ENCODE peak calls at places on chromosomes 6 and 20, in seven cellular contexts. P, E, X, A, C, L and J are unnamed samples.

GRCh38 chr20:35839891-35840290 is 68.1 kb downstream of the PHF20 start:
- DNase-seq in P (no peak), E (no peak), X (no peak), A (no peak), C (no peak), L (no peak), J (no peak)

GRCh38 chr20:7346562-7346961 is 579.1 kb downstream of the BMP2 start:
- DNase-seq in P (no peak), E (no peak), X (no peak), A (no peak), C (no peak), L (no peak), J (no peak)

GRCh38 chr6:162898011-162898410 is 170.2 kb downstream of the PACRG start:
- DNase-seq in P (no peak), E (no peak), X (no peak), A (no peak), C (no peak), L (no peak), J (no peak)

GRCh38 chr6:25237579-25237978 is 41.6 kb upstream of the CARMIL1 start:
- DNase-seq in P (no peak), E (peak), X (no peak), A (no peak), C (no peak), L (no peak), J (no peak)

GRCh38 chr6:53604623-53605190 is 59.8 kb upstream of the GCLC start:
- DNase-seq in P (no peak), E (no peak), X (no peak), A (no peak), C (no peak), L (no peak), J (no peak)

GRCh38 chr6:35294308-35294945 is 3.2 kb upstream of the DEF6 start:
- DNase-seq in P (peak), E (peak), X (peak), A (no peak), C (no peak), L (peak), J (peak)

GRCh38 chr6:27672113-27672799 is 199.4 kb upstream of the ZNF184 start:
- DNase-seq in P (peak), E (peak), X (peak), A (peak), C (no peak), L (peak), J (peak)

GRCh38 chr6:25312703-25313102 is 33.5 kb downstream of the CARMIL1 start:
- DNase-seq in P (no peak), E (peak), X (peak), A (no peak), C (no peak), L (peak), J (no peak)

GRCh38 chr6:31901415-31901952 is 402 bp downstream of the ZBTB12 start:
- DNase-seq in P (no peak), E (peak), X (no peak), A (peak), C (no peak), L (peak), J (peak)

GRCh38 chr20:62039738-62040137 is 25.9 kb downstream of the TAF4 start:
- DNase-seq in P (no peak), E (no peak), X (no peak), A (no peak), C (no peak), L (no peak), J (no peak)

GRCh38 chr20:62048346-62048761 is 17.3 kb downstream of the TAF4 start:
- DNase-seq in P (no peak), E (no peak), X (no peak), A (no peak), C (no peak), L (no peak), J (no peak)

GRCh38 chr6:14732845-14733757 is 512.8 kb upstream of the JARID2 start:
- DNase-seq in P (peak), E (peak), X (peak), A (no peak), C (peak), L (peak), J (no peak)

GRCh38 chr6:82144007-82144851 is 103.3 kb downstream of the IBTK start:
- DNase-seq in P (no peak), E (peak), X (peak), A (no peak), C (peak), L (peak), J (no peak)

GRCh38 chr6:57108691-57109090 is 18.7 kb downstream of the ZNF451 start:
- DNase-seq in P (no peak), E (no peak), X (no peak), A (no peak), C (no peak), L (no peak), J (no peak)

GRCh38 chr20:31851240-31851955 is 6.0 kb upstream of the FOXS1 start:
- DNase-seq in P (no peak), E (no peak), X (no peak), A (no peak), C (no peak), L (no peak), J (no peak)

GRCh38 chr6:72636786-72637185 is 14.9 kb downstream of the KCNQ5 start:
- DNase-seq in P (no peak), E (no peak), X (no peak), A (no peak), C (no peak), L (no peak), J (no peak)

GRCh38 chr6:53986165-53986720 is 125.0 kb upstream of the MLIP start:
- DNase-seq in P (no peak), E (peak), X (peak), A (no peak), C (peak), L (peak), J (peak)

GRCh38 chr6:139278190-139278589 is 13.6 kb downstream of the TXLNB start:
- DNase-seq in P (no peak), E (peak), X (peak), A (no peak), C (no peak), L (no peak), J (no peak)

GRCh38 chr20:53805895-53806384 is 212.3 kb upstream of the ZNF217 start:
- DNase-seq in P (no peak), E (peak), X (no peak), A (no peak), C (peak), L (peak), J (no peak)

GRCh38 chr6:89828988-89829590 is 591 bp upstream of the CASP8AP2 start:
- DNase-seq in P (no peak), E (no peak), X (no peak), A (no peak), C (no peak), L (no peak), J (no peak)

GRCh38 chr6:163830641-163831040 is 416.1 kb downstream of the QKI start:
- DNase-seq in P (no peak), E (no peak), X (no peak), A (no peak), C (peak), L (no peak), J (no peak)

GRCh38 chr6:13574571-13575376 is at the start of gene SIRT5:
- DNase-seq in P (peak), E (peak), X (peak), A (peak), C (peak), L (peak), J (peak)

GRCh38 chr6:80742481-80742880 is 636.0 kb downstream of the BCKDHB start:
- DNase-seq in P (no peak), E (peak), X (peak), A (no peak), C (no peak), L (peak), J (no peak)

GRCh38 chr6:113461153-113461897 is 395.8 kb upstream of the MARCKS start:
- DNase-seq in P (no peak), E (peak), X (peak), A (no peak), C (no peak), L (no peak), J (no peak)

GRCh38 chr6:38452816-38453215 is 186.9 kb downstream of the BTBD9 start:
- DNase-seq in P (no peak), E (no peak), X (no peak), A (no peak), C (no peak), L (no peak), J (no peak)

GRCh38 chr6:118781897-118782296 is 112.1 kb upstream of the ASF1A start:
- DNase-seq in P (no peak), E (no peak), X (no peak), A (no peak), C (no peak), L (no peak), J (no peak)

GRCh38 chr20:63850689-63851547 is 10.4 kb upstream of the ABHD16B start:
- DNase-seq in P (no peak), E (no peak), X (no peak), A (no peak), C (no peak), L (no peak), J (no peak)

GRCh38 chr6:108163267-108163643 is 2.6 kb upstream of the NR2E1 start:
- DNase-seq in P (peak), E (no peak), X (no peak), A (no peak), C (no peak), L (no peak), J (no peak)

GRCh38 chr20:41265931-41266330 is 51.6 kb downstream of the ZHX3 start:
- DNase-seq in P (no peak), E (no peak), X (no peak), A (no peak), C (no peak), L (no peak), J (no peak)

DNA sequence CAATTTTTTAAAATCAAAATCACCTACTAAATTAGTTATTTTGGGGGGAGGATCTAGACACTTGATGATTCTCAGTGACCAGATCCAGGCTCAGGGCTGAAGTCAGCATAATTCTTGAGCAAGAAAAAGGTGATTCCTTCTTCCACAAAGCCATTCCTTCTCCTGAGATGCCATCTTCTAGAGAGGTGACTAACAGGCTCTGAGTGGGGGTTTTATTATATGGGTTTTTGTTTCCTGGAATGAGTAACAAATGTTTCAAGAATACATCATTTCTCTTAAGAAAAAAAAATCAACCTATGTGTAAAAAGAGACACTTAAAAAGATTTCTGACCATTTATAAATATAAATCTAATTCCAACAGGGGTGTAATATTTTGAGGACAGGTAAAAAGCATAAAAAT is 154.3 kb downstream of the NFATC2 start:
- DNase-seq in P (no peak), E (peak), X (no peak), A (no peak), C (no peak), L (no peak), J (no peak)
- H3K27ac ChIP-seq in P (no peak), E (no peak), X (no peak), A (no peak), C (no peak), L (no peak), J (no peak)

DNA sequence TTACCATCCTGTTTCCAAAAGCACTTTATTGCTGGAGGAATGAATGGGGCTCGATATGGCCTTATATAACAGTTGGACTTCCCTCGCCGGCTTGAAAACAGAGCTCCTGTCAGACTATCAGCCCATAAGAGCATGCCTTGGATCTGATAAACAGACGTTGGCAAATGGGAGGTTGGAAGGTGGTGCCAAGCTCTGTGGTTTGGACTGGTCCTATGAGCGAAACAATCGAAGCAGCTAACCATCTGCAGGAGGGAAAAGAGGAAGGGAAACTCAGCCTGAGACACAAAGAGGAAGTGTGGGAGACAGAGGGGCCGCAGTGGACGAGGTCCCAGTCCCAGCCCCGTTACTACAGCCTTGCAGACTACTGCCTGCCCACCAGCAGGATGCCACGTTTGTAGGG is 92.9 kb downstream of the TFAP2C start:
- DNase-seq in P (no peak), E (no peak), X (no peak), A (no peak), C (no peak), L (no peak), J (no peak)
- H2BK5ac ChIP-seq in P (no peak), E (no peak), X (no peak), A (no peak), C (no peak), L (no peak), J (no peak)

GRCh38 chr6:120951258-120951657 is 383.0 kb downstream of the TBC1D32 start:
- DNase-seq in P (no peak), E (no peak), X (no peak), A (no peak), C (no peak), L (no peak), J (no peak)

GRCh38 chr6:120947111-120947510 is 387.2 kb downstream of the TBC1D32 start:
- DNase-seq in P (no peak), E (no peak), X (no peak), A (no peak), C (no peak), L (no peak), J (no peak)

GRCh38 chr6:120945905-120946594 is 388.2 kb downstream of the TBC1D32 start:
- DNase-seq in P (no peak), E (no peak), X (no peak), A (no peak), C (no peak), L (no peak), J (no peak)
- H4K8ac ChIP-seq in P (no peak), E (no peak), X (no peak), A (no peak), C (no peak), L (no peak), J (no peak)

GRCh38 chr20:34560614-34561013 is 2.1 kb downstream of the MAP1LC3A start:
- DNase-seq in P (no peak), E (no peak), X (no peak), A (no peak), C (no peak), L (no peak), J (no peak)

GRCh38 chr20:34560141-34560523 is 1.6 kb downstream of the MAP1LC3A start:
- DNase-seq in P (no peak), E (no peak), X (no peak), A (no peak), C (no peak), L (no peak), J (no peak)

GRCh38 chr20:34562643-34563042 is 4.1 kb downstream of the MAP1LC3A start:
- DNase-seq in P (peak), E (peak), X (peak), A (peak), C (no peak), L (peak), J (no peak)

GRCh38 chr20:34559311-34560140 is 1.0 kb downstream of the MAP1LC3A start:
- DNase-seq in P (peak), E (no peak), X (no peak), A (no peak), C (no peak), L (no peak), J (no peak)

GRCh38 chr20:34561661-34562060 is 3.1 kb downstream of the MAP1LC3A start:
- DNase-seq in P (no peak), E (no peak), X (no peak), A (no peak), C (no peak), L (no peak), J (no peak)
- H3K27ac ChIP-seq in P (no peak), E (no peak), X (no peak), A (no peak), C (no peak), L (no peak), J (no peak)

DNA sequence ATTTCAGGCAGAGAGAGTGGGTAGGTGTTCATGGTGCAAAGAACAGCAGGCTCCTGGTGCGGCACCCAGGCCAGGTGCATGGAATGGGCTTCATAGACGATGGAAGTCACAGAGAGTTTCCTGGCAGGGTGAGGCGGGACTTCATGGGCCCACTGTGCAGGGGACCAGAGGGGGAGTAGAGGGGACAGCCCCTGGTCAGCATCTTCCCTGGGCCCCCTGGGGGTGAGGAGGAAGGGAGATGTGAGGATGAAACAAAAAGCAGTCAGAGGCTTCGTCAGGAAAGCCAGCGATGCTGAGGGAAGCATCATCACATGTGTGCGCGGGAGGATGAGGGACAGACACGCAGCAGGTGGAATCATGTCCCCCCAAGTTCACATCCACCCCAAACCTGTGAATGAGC is 2.4 kb upstream of the THBS2 start:
- DNase-seq in P (no peak), E (no peak), X (no peak), A (no peak), C (no peak), L (no peak), J (no peak)
- H2BK5ac ChIP-seq in P (no peak), E (no peak), X (no peak), A (no peak), C (no peak), L (no peak), J (no peak)

DNA sequence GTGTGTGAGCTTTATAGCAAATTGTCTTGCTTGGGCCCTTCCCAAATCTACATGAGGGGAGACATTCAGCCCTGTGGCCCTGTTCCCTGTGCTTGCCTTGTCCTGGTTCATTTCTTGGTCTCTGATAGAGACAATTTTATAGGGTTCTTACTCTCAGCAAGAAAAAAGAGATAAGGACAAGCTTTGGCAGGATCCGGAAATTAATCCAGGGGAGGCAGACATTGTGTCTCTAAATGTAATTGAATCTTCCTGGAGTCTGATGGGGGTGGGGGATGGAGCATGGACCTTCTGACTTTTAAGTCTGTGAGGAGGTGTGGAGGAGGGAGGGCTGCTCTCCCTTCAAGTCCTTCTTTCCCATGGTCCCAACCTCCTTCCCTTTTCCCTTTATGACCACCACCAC is 512.7 kb downstream of the DHX35 start:
- DNase-seq in P (no peak), E (no peak), X (peak), A (no peak), C (no peak), L (no peak), J (no peak)
- H4K8ac ChIP-seq in P (no peak), E (no peak), X (no peak), A (no peak), C (no peak), L (no peak), J (no peak)

DNA sequence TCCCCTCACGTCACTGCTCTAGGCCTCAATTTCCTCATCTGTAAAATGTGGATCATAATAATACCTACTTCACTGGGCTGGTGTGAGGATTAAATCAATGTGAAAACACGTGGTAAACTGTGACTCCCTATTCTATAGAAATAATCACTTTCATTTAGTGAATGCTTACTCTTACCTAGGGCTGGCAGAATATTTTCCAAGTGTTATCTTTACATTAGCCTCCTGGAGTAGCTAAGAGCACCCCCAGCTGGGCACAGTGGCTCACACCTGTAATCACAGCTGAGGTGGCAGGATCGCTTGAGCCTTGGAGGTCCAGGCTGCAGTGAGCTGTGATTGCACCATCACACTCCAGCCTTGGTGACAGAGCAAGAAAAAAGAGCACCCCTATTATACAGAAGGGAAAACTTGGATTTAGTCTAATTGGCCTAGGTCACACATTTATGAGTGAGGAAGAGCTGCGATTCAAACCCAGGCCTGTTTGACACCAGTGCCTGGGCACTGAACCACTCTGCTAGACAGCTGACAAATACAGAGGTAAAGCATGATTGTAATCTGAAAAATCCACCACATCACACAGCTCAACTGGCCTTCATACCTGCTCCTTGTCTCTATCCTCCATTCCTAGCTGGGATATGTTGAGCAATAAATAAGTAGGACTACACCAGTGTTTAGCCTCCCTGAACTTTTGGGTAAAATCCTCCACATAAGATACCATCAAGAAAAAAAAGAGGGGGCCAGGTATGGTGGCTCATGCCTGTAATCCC is 1.4 kb upstream of the SNTA1 start:
- DNase-seq in P (peak), E (no peak), X (peak), A (no peak), C (peak), L (no peak), J (no peak)
- H3K27ac ChIP-seq in P (no peak), E (no peak), X (no peak), A (no peak), C (no peak), L (no peak), J (no peak)

DNA sequence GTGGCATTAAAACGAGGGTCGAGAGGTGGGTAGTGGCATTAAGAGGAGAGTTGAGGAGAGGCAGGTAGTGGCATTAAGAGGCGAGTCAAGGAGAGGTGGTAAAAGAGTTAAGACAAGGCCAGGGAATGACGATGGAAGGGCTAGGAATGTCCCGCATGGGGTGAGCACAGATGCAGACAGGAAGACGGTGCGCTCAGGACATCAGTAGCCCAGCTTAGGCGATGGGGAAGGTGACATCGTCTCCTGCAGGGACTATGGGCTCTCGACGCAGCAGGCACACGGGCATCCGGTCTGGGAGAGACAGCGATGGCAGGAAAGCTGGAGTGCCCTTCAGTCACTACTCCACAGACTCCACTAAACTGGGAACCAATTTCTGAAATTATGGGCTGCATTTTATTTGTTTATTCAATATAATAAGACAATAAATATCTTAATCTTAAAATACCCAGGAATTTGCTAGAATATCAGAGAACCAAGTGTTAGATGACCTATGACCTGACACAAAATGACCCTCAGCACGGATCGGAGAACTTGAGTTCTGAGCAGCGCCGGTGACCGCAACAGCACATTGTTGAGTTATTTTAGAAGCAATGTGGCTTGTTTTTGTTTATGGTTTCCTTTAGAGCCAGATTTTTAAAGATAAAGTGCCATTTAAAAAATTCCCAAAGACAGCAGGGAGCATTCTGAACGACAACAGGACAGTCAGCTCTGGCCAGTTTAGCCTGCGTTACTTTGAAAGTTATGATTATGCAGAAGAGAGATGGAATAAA is 177.7 kb downstream of the SMOC2 start:
- DNase-seq in P (no peak), E (no peak), X (no peak), A (no peak), C (peak), L (no peak), J (no peak)
- H2BK5ac ChIP-seq in P (no peak), E (no peak), X (no peak), A (no peak), C (peak), L (no peak), J (no peak)